ENCODE peak calls at places on chromosomes 5 and 9, in ten cellular contexts. Y, D, K, E, U, L, J, F, S and X are unnamed samples.

GRCh38 chr9:37749129-37749528 is 4.5 kb upstream of the TRMT10B start:
- DNase-seq in Y (no peak), D (no peak), K (no peak), E (no peak), U (no peak), L (no peak), J (no peak), F (no peak), S (no peak), X (peak; percentile 10)

GRCh38 chr5:140996055-140996454 is 29.8 kb downstream of the PCDHAC2 start:
- DNase-seq in Y (no peak), D (no peak), K (peak; percentile 4), E (peak; percentile 30), U (no peak), L (no peak), J (no peak), F (no peak), S (no peak), X (no peak)

GRCh38 chr5:19018822-19019221 is 969.2 kb downstream of the CDH18 start:
- DNase-seq in Y (no peak), D (no peak), K (no peak), E (no peak), U (no peak), L (no peak), J (no peak), F (peak; percentile 12), S (no peak), X (no peak)

GRCh38 chr9:15468113-15468512 is 42.7 kb downstream of the PSIP1 start:
- DNase-seq in Y (no peak), D (no peak), K (no peak), E (no peak), U (no peak), L (no peak), J (no peak), F (no peak), S (no peak), X (no peak)

GRCh38 chr5:177198738-177199137 is 65.2 kb downstream of the NSD1 start:
- DNase-seq in Y (no peak), D (no peak), K (no peak), E (no peak), U (no peak), L (no peak), J (no peak), F (no peak), S (no peak), X (no peak)

GRCh38 chr5:147397616-147398015 is 112.3 kb downstream of the DPYSL3 start:
- DNase-seq in Y (no peak), D (no peak), K (no peak), E (no peak), U (no peak), L (no peak), J (no peak), F (no peak), S (no peak), X (no peak)

GRCh38 chr9:78144663-78145377 is 91.1 kb upstream of the CEP78 start:
- DNase-seq in Y (peak; percentile 26), D (no peak), K (no peak), E (no peak), U (no peak), L (no peak), J (no peak), F (no peak), S (no peak), X (no peak)

GRCh38 chr5:119411935-119412623 is 40.2 kb upstream of the HSD17B4 start:
- DNase-seq in Y (peak; percentile 73), D (peak; percentile 69), K (peak; percentile 84), E (peak; percentile 79), U (peak; percentile 58), L (no peak), J (no peak), F (peak; percentile 54), S (peak; percentile 54), X (peak; percentile 80)

GRCh38 chr9:106632621-106633020 is 230.3 kb upstream of the ZNF462 start:
- DNase-seq in Y (no peak), D (no peak), K (no peak), E (peak; percentile 48), U (no peak), L (no peak), J (peak; percentile 21), F (no peak), S (no peak), X (peak; percentile 93)

GRCh38 chr5:122415481-122416120 is 103.6 kb downstream of the SNCAIP start:
- DNase-seq in Y (peak; percentile 53), D (peak; percentile 74), K (peak; percentile 84), E (peak; percentile 85), U (peak; percentile 55), L (peak; percentile 53), J (peak; percentile 25), F (peak; percentile 72), S (peak; percentile 62), X (peak; percentile 55)

GRCh38 chr5:67152400-67152799 is 44.2 kb downstream of the CD180 start:
- DNase-seq in Y (no peak), D (no peak), K (no peak), E (no peak), U (no peak), L (no peak), J (no peak), F (no peak), S (no peak), X (no peak)

GRCh38 chr5:125043781-125044391 is 297.4 kb upstream of the ZNF608 start:
- DNase-seq in Y (no peak), D (no peak), K (peak; percentile 79), E (peak; percentile 21), U (peak; percentile 72), L (no peak), J (peak; percentile 86), F (no peak), S (peak; percentile 34), X (peak; percentile 72)

DNA sequence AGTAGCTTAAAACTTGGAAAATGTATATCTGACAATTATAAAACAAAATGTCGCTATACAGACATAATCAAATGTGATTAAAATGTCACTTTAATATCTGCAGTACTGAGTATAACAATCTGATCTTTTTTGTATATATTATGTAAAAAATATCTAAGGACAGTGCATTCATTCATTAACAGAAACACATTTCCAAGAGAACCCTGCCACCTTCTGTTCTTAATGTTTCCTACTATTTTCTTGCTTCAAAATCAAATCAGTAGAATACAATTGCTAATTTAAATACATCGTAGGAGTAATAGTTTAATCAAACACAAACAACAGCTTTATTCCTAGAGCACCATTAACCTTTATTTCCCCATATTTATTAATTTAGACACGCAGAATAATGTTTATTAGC is 142.6 kb upstream of the ST8SIA4 start:
- DNase-seq in Y (no peak), D (no peak), K (peak; percentile 19), E (no peak), U (no peak), L (no peak), J (no peak), F (peak; percentile 25), S (no peak), X (peak; percentile 12)
- TF ChIP-seq CTCF in Y (no peak), D (no peak), K (no peak), E (peak; percentile 38), U (peak; percentile 56), L (no peak), J (no peak), F (peak; percentile 34), S (no peak), X (no peak)

DNA sequence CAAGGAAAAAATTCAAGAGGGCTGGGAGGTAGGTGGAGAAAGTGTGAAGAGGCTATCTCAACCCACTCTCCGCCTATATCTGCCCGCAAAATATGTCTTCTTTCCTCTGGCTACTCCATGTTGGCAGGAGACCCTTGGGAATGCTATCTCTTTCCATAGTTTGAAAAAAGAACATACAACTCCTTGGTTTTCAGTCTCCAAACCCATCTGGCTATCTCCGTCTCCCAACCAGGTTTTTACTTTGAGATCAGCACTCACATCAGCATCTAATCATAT is 109.9 kb upstream of the IFNE start:
- DNase-seq in Y (no peak), D (no peak), K (no peak), E (no peak), U (no peak), L (no peak), J (no peak), F (no peak), S (no peak), X (no peak)
- H3K4me3 ChIP-seq in Y (no peak overlapping the region), D (no peak overlapping the region), K (no peak overlapping the region), E (no peak overlapping the region), U (no peak overlapping the region), L (no peak overlapping the region), J (no peak overlapping the region), F (no peak overlapping the region), S (no peak overlapping the region), X (no peak overlapping the region)

DNA sequence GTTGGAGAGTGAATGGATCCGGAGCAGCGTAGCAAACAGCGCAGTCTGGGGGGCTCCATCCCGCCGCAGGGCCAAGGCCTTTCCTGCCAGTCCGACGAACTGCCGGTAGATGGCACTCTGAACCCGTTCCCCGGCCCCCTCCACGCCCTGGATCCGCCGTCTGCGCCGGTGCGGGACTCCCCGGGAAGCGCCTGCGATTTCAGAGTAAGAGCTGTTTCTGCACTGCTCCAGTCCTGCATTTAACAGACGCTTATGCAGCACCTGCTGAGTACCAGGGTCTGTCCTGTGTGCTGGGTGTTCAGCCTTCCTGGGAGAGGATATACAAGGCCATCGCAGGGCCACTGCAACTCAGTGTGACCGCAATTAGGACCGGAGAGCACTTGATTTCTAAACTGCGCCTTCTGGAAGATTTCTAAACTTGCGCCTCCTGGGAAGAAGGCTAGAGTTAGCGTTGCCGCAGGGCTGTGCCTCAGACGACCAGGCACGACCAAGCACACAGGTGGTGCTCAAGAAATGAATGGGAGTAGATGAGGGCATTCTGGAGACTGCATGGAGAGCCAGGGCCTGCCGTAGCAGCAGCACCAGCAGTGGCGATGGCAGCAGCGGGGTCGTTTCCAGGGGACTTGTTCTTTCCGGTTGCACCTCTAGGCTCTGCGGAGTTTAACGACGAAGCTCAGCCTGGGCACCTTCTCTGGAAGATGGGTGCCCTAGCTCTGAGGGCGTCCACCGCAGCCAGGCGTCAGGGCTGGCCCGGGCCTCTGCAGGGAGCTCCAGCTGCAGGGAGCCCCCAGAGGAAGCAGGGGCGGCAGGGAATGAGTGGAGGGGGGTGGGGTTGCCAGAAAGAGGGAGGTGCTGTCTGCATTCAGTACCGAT is 14.3 kb upstream of the TIFAB start:
- DNase-seq in Y (peak; percentile 69), D (peak; percentile 87), K (peak; percentile 77), E (peak; percentile 90), U (peak; percentile 94), L (peak; percentile 7), J (no peak), F (peak; percentile 60), S (peak; percentile 82), X (peak; percentile 33)
- TF ChIP-seq CTCF in Y (peak; percentile 94), D (peak; percentile 68), K (peak; percentile 93), E (peak; percentile 87), U (peak; percentile 89), L (peak; percentile 97), J (peak; percentile 89), F (peak; percentile 89), S (peak; percentile 72), X (peak; percentile 97)

DNA sequence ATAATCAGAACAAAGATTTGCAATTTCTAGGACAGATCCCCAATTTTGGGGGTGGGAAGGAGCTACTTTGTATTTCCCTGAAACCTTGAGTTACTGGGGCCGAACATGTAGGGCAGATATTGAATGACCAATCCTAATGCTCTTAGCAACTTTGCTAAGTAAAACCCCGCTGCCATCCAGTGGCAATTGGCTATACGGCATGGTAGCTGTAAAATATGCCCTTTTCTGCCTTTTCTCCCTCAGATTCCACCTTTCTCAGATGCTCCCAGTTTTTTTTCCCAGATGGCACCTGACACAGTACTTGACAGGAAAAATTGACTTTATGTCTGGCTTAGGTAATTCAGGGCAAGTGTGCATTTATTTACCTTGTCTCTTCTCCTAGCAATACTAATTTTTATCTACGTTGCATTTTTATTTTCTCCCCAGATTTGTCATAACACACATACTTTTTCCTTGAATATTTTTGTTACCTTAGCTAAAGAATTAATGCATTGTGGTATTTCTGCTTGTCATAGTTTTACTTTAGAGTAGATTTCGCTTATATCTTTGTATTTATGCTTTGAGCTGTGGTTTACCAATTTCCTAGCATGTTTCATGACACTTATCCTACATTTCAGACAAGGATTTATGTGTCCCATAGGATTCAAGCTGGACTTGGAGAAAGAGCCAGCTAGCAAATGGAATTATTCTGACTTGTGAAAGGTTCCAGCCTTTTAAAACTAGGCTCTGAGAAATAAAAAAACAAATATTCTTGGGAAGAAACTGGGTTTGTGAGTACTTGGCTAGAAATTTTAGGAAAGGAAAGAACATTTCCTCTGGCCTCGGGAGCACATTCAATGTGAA is 37.3 kb downstream of the PIK3R1 start:
- DNase-seq in Y (peak; percentile 77), D (peak; percentile 82), K (peak; percentile 87), E (peak; percentile 82), U (peak; percentile 67), L (no peak), J (no peak), F (peak; percentile 55), S (no peak), X (peak; percentile 60)
- H3K4me3 ChIP-seq in Y (no peak overlapping the region), D (peak overlapping the region; percentile 26), K (no peak overlapping the region), E (no peak overlapping the region), U (no peak overlapping the region), L (no peak overlapping the region), J (no peak overlapping the region), F (no peak overlapping the region), S (no peak overlapping the region), X (no peak overlapping the region)